ENCODE peak calls at places on chromosomes 12 and 14, in eight cellular contexts. One of them, this sample, is unnamed.
A peak's percentile ranks its signal among the peaks of the same experiment; 100 is the strongest.

GRCh38 chr12:107126688-107127481 is 33.5 kb upstream of the CRY1 start:
- DNase-seq in astrocyte of the spinal cord: peak; percentile 12
- DNase-seq in AG04449: no peak
- DNase-seq in retinal pigment epithelial cell: no peak
- DNase-seq in epithelial cell of esophagus: peak; percentile 40
- DNase-seq in esophagus squamous epithelium: no peak
- DNase-seq in BE2C: peak; percentile 43
- DNase-seq in psoas muscle: no peak
- DNase-seq in this sample: peak; percentile 16

GRCh38 chr12:120640840-120641833 is 711 bp downstream of the CABP1 start:
- DNase-seq in BE2C: no peak
- DNase-seq in AG04449: no peak
- DNase-seq in astrocyte of the spinal cord: peak; percentile 49
- DNase-seq in retinal pigment epithelial cell: no peak
- DNase-seq in esophagus squamous epithelium: no peak
- DNase-seq in epithelial cell of esophagus: peak; percentile 74
- DNase-seq in psoas muscle: peak; percentile 74
- DNase-seq in this sample: peak; percentile 78

GRCh38 chr14:102493585-102493984 is 16.0 kb downstream of the ANKRD9 start:
- DNase-seq in retinal pigment epithelial cell: no peak
- DNase-seq in psoas muscle: peak; percentile 44
- DNase-seq in astrocyte of the spinal cord: no peak
- DNase-seq in BE2C: no peak
- DNase-seq in epithelial cell of esophagus: no peak
- DNase-seq in esophagus squamous epithelium: no peak
- DNase-seq in AG04449: no peak
- DNase-seq in this sample: no peak

GRCh38 chr12:64747681-64748080 is 11.5 kb downstream of the GNS start:
- DNase-seq in epithelial cell of esophagus: no peak
- DNase-seq in astrocyte of the spinal cord: peak; percentile 27
- DNase-seq in BE2C: no peak
- DNase-seq in psoas muscle: no peak
- DNase-seq in AG04449: no peak
- DNase-seq in esophagus squamous epithelium: no peak
- DNase-seq in retinal pigment epithelial cell: no peak
- DNase-seq in this sample: peak; percentile 30

GRCh38 chr12:117037296-117038022 is 61.8 kb downstream of the TESC start:
- DNase-seq in AG04449: no peak
- DNase-seq in psoas muscle: no peak
- DNase-seq in esophagus squamous epithelium: no peak
- DNase-seq in astrocyte of the spinal cord: no peak
- DNase-seq in BE2C: no peak
- DNase-seq in epithelial cell of esophagus: no peak
- DNase-seq in retinal pigment epithelial cell: no peak
- DNase-seq in this sample: no peak

GRCh38 chr14:69700609-69701008 is 66.3 kb upstream of the SRSF5 start:
- DNase-seq in astrocyte of the spinal cord: no peak
- DNase-seq in BE2C: no peak
- DNase-seq in esophagus squamous epithelium: no peak
- DNase-seq in retinal pigment epithelial cell: no peak
- DNase-seq in AG04449: no peak
- DNase-seq in epithelial cell of esophagus: no peak
- DNase-seq in psoas muscle: no peak
- DNase-seq in this sample: no peak

GRCh38 chr14:92135269-92135668 is 13.5 kb downstream of the CPSF2 start:
- DNase-seq in AG04449: no peak
- DNase-seq in BE2C: no peak
- DNase-seq in astrocyte of the spinal cord: peak; percentile 55
- DNase-seq in epithelial cell of esophagus: peak; percentile 47
- DNase-seq in psoas muscle: no peak
- DNase-seq in retinal pigment epithelial cell: no peak
- DNase-seq in esophagus squamous epithelium: no peak
- DNase-seq in this sample: no peak

GRCh38 chr14:102589761-102590290 is 2.6 kb upstream of the RCOR1 start:
- DNase-seq in epithelial cell of esophagus: no peak
- DNase-seq in BE2C: no peak
- DNase-seq in retinal pigment epithelial cell: no peak
- DNase-seq in AG04449: no peak
- DNase-seq in esophagus squamous epithelium: no peak
- DNase-seq in astrocyte of the spinal cord: no peak
- DNase-seq in psoas muscle: no peak
- DNase-seq in this sample: no peak

GRCh38 chr14:43625294-43625693 is 881.8 kb downstream of the FSCB start:
- DNase-seq in retinal pigment epithelial cell: no peak
- DNase-seq in psoas muscle: no peak
- DNase-seq in astrocyte of the spinal cord: no peak
- DNase-seq in epithelial cell of esophagus: no peak
- DNase-seq in AG04449: no peak
- DNase-seq in BE2C: no peak
- DNase-seq in esophagus squamous epithelium: no peak
- DNase-seq in this sample: no peak

GRCh38 chr14:95500772-95501401 is 15.6 kb downstream of the SYNE3 start:
- DNase-seq in BE2C: no peak
- DNase-seq in esophagus squamous epithelium: no peak
- DNase-seq in AG04449: no peak
- DNase-seq in epithelial cell of esophagus: peak; percentile 56
- DNase-seq in astrocyte of the spinal cord: peak; percentile 86
- DNase-seq in retinal pigment epithelial cell: no peak
- DNase-seq in psoas muscle: peak; percentile 71
- DNase-seq in this sample: peak; percentile 96

GRCh38 chr12:46050805-46051204 is 60.4 kb upstream of the SCAF11 start:
- DNase-seq in epithelial cell of esophagus: no peak
- DNase-seq in astrocyte of the spinal cord: no peak
- DNase-seq in AG04449: no peak
- DNase-seq in psoas muscle: no peak
- DNase-seq in esophagus squamous epithelium: no peak
- DNase-seq in retinal pigment epithelial cell: no peak
- DNase-seq in BE2C: no peak
- DNase-seq in this sample: no peak

GRCh38 chr14:50542941-50543418 is 10.6 kb upstream of the MAP4K5 start:
- DNase-seq in astrocyte of the spinal cord: peak; percentile 56
- DNase-seq in AG04449: no peak
- DNase-seq in epithelial cell of esophagus: peak; percentile 84
- DNase-seq in psoas muscle: no peak
- DNase-seq in esophagus squamous epithelium: no peak
- DNase-seq in retinal pigment epithelial cell: no peak
- DNase-seq in BE2C: peak; percentile 50
- DNase-seq in this sample: no peak

GRCh38 chr12:106240821-106241220 is 7.0 kb downstream of the CKAP4 start:
- DNase-seq in retinal pigment epithelial cell: no peak
- DNase-seq in esophagus squamous epithelium: no peak
- DNase-seq in BE2C: no peak
- DNase-seq in AG04449: no peak
- DNase-seq in psoas muscle: no peak
- DNase-seq in epithelial cell of esophagus: no peak
- DNase-seq in astrocyte of the spinal cord: no peak
- DNase-seq in this sample: no peak

GRCh38 chr12:103879048-103879692 is 38.1 kb upstream of the NT5DC3 start:
- DNase-seq in astrocyte of the spinal cord: no peak
- DNase-seq in AG04449: no peak
- DNase-seq in BE2C: no peak
- DNase-seq in retinal pigment epithelial cell: no peak
- DNase-seq in epithelial cell of esophagus: no peak
- DNase-seq in esophagus squamous epithelium: no peak
- DNase-seq in psoas muscle: no peak
- DNase-seq in this sample: no peak

GRCh38 chr12:117502633-117503032 is 141.2 kb upstream of the NOS1 start:
- DNase-seq in epithelial cell of esophagus: no peak
- DNase-seq in psoas muscle: no peak
- DNase-seq in retinal pigment epithelial cell: no peak
- DNase-seq in BE2C: no peak
- DNase-seq in AG04449: no peak
- DNase-seq in esophagus squamous epithelium: no peak
- DNase-seq in astrocyte of the spinal cord: no peak
- DNase-seq in this sample: no peak

GRCh38 chr12:47870175-47870781 is 34.5 kb downstream of the VDR start:
- DNase-seq in esophagus squamous epithelium: no peak
- DNase-seq in epithelial cell of esophagus: no peak
- DNase-seq in psoas muscle: peak; percentile 82
- DNase-seq in BE2C: peak; percentile 58
- DNase-seq in AG04449: no peak
- DNase-seq in retinal pigment epithelial cell: no peak
- DNase-seq in astrocyte of the spinal cord: no peak
- DNase-seq in this sample: peak; percentile 42

GRCh38 chr12:44428825-44429224 is 447.3 kb downstream of the NELL2 start:
- DNase-seq in epithelial cell of esophagus: no peak
- DNase-seq in psoas muscle: no peak
- DNase-seq in BE2C: no peak
- DNase-seq in astrocyte of the spinal cord: no peak
- DNase-seq in AG04449: no peak
- DNase-seq in retinal pigment epithelial cell: no peak
- DNase-seq in esophagus squamous epithelium: no peak
- DNase-seq in this sample: peak; percentile 2

GRCh38 chr14:72518809-72519377 is 375.0 kb downstream of the DPF3 start:
- DNase-seq in psoas muscle: no peak
- DNase-seq in astrocyte of the spinal cord: no peak
- DNase-seq in esophagus squamous epithelium: no peak
- DNase-seq in AG04449: no peak
- DNase-seq in retinal pigment epithelial cell: no peak
- DNase-seq in BE2C: no peak
- DNase-seq in epithelial cell of esophagus: no peak
- DNase-seq in this sample: no peak

DNA sequence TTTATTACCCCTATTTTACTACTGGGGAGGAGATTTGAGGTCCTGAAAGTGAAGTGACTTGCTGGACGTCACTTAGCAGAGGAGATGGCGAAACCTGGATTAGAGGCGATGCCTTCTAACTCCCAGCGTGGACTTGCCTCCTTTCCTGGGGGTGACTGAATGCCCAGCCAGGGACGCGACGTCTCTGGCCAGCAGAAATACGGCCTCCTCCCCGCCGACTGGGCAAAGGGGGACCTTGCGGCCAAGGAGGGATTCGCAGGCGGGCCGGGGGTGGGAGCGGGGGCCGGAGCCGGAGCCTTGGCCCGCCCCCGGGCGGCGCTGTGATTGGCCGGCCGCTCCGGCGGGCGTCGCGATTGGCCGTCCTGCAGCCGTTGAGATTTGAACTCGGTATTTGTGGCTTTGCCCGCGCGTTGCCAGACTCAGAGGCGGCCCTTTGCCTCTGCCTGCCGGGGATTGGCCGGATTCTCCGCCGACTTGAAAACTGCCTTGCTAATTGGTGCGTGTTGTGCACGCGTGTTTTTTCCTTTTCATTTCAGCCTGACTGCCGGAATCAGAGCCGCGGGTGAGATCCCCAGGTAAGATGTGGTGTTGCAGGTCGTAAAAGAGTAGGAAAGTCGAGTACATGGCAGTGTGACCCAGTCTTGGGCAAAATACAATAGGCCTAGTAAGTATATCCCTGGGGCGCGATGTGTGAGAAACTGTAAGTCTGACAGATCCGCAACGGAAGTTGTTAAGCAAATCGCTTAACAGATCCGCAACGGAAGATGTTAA is at the start of gene NCAPD2:
- DNase-seq in psoas muscle: peak; percentile 97
- DNase-seq in AG04449: peak; percentile 55
- DNase-seq in retinal pigment epithelial cell: peak; percentile 80
- DNase-seq in astrocyte of the spinal cord: peak; percentile 98
- DNase-seq in esophagus squamous epithelium: peak; percentile 82
- DNase-seq in BE2C: peak; percentile 97
- DNase-seq in epithelial cell of esophagus: peak; percentile 97
- DNase-seq in this sample: peak; percentile 95
- TF ChIP-seq CTCF in psoas muscle: peak; percentile 22
- TF ChIP-seq CTCF in AG04449: peak; percentile 24
- TF ChIP-seq CTCF in retinal pigment epithelial cell: no peak
- TF ChIP-seq CTCF in astrocyte of the spinal cord: no peak
- TF ChIP-seq CTCF in esophagus squamous epithelium: peak; percentile 68
- TF ChIP-seq CTCF in BE2C: peak; percentile 18
- TF ChIP-seq CTCF in epithelial cell of esophagus: peak; percentile 15
- TF ChIP-seq CTCF in this sample: peak; percentile 1

GRCh38 chr12:6829532-6830220 is 1.5 kb downstream of the P3H3 start:
- DNase-seq in BE2C: peak; percentile 64
- DNase-seq in astrocyte of the spinal cord: no peak
- DNase-seq in AG04449: no peak
- DNase-seq in retinal pigment epithelial cell: no peak
- DNase-seq in esophagus squamous epithelium: no peak
- DNase-seq in epithelial cell of esophagus: no peak
- DNase-seq in psoas muscle: no peak
- DNase-seq in this sample: no peak
- H3K4me3 ChIP-seq in BE2C: peak overlapping the region; percentile 98
- H3K4me3 ChIP-seq in astrocyte of the spinal cord: peak overlapping the region; percentile 94
- H3K4me3 ChIP-seq in AG04449: peak overlapping the region; percentile 91
- H3K4me3 ChIP-seq in retinal pigment epithelial cell: peak overlapping the region; percentile 88
- H3K4me3 ChIP-seq in esophagus squamous epithelium: peak overlapping the region; percentile 62
- H3K4me3 ChIP-seq in epithelial cell of esophagus: peak overlapping the region; percentile 88
- H3K4me3 ChIP-seq in psoas muscle: peak overlapping the region; percentile 76
- H3K4me3 ChIP-seq in this sample: peak overlapping the region; percentile 89

DNA sequence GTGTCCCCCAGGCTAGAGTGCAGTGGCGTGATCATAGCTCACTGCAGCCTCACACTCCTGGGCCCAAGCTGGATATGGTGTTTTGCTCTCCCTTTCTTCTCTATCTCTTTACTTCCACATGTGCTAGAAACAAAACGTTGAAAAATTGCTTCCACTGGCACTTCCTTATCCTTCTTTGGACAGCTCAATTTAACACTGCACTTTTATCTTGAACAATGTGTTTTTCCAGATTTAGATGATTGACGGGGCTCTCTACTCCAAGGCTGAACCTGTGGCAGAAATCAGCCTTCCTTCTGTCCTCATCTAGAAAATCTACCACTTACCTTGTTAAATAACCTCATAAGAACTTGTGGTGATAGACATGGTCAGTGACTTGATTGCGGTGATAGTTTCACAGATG is 165.1 kb downstream of the DAD1 start:
- DNase-seq in retinal pigment epithelial cell: no peak
- DNase-seq in BE2C: no peak
- DNase-seq in epithelial cell of esophagus: no peak
- DNase-seq in AG04449: no peak
- DNase-seq in psoas muscle: no peak
- DNase-seq in astrocyte of the spinal cord: no peak
- DNase-seq in esophagus squamous epithelium: no peak
- DNase-seq in this sample: no peak
- TF ChIP-seq CTCF in retinal pigment epithelial cell: no peak
- TF ChIP-seq CTCF in BE2C: no peak
- TF ChIP-seq CTCF in epithelial cell of esophagus: no peak
- TF ChIP-seq CTCF in AG04449: no peak
- TF ChIP-seq CTCF in psoas muscle: no peak
- TF ChIP-seq CTCF in astrocyte of the spinal cord: no peak
- TF ChIP-seq CTCF in esophagus squamous epithelium: no peak
- TF ChIP-seq CTCF in this sample: no peak

DNA sequence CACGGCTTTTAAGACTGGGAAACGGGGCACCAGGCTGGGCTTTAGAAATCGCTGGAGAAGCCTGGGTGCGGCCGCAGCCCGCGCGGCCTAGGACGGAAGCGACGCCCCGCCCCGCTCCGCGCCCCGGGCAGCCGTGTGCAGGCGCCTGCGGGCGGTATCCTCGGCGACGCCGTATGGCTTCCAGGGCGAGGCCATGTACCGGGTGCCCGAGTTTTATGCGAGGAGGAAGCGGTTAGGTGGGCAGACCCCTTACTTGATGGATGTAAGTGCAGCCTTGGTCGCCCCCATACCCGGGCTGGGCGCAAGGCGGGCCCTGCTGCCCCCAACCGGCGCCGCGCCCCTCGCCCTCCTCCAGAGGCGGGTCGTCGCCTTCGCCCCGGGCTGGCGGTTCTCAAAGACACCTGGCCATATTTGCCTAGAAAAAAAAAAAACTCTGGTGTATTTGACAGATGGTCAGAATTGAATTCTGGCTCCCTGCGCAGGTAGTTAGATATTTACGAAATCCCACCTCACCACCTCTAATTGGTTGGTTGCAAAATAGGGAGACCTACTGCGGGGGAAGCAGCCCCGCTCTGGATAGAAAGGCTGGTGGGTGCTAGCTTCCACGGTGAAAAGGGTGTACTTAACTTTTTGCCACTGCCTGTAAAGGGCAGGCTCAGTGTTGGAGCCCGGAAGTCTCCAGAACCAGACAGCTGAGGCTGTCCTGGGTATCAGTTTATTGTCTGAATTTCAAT is at the start of gene PPP1R36:
- DNase-seq in AG04449: no peak
- DNase-seq in psoas muscle: peak; percentile 64
- DNase-seq in retinal pigment epithelial cell: no peak
- DNase-seq in BE2C: peak; percentile 54
- DNase-seq in epithelial cell of esophagus: peak; percentile 30
- DNase-seq in astrocyte of the spinal cord: no peak
- DNase-seq in esophagus squamous epithelium: no peak
- DNase-seq in this sample: peak; percentile 37
- H3K4me3 ChIP-seq in AG04449: peak within 1 kb of the TSS; percentile 29
- H3K4me3 ChIP-seq in psoas muscle: peak within 1 kb of the TSS; percentile 63
- H3K4me3 ChIP-seq in retinal pigment epithelial cell: peak within 1 kb of the TSS; percentile 36
- H3K4me3 ChIP-seq in BE2C: peak within 1 kb of the TSS; percentile 55
- H3K4me3 ChIP-seq in epithelial cell of esophagus: peak within 1 kb of the TSS; percentile 11
- H3K4me3 ChIP-seq in astrocyte of the spinal cord: peak within 1 kb of the TSS; percentile 26
- H3K4me3 ChIP-seq in esophagus squamous epithelium: peak within 1 kb of the TSS; percentile 48
- H3K4me3 ChIP-seq in this sample: no peak within 1 kb of the TSS

This sample was measured in foreskin fibroblast.